ENCODE peak calls at places on chromosomes 13 and 19, in seven cellular contexts. Z is skeletal muscle cell, A is psoas muscle, Y is mesendoderm, N is fibroblast of pulmonary artery, V is neuronal stem cell, L is GM23248. T is an unnamed sample.

GRCh38 chr13:109336730-109337129 is 449.7 kb downstream of the IRS2 start:
- DNase-seq in Z (peak), A (no peak), Y (peak), N (peak), V (no peak), L (peak), T (peak)

GRCh38 chr13:49097374-49097773 is 121.7 kb downstream of the FNDC3A start:
- DNase-seq in Z (peak), A (no peak), Y (no peak), N (peak), V (no peak), L (peak), T (peak)

GRCh38 chr19:9500796-9501195 is 2.4 kb upstream of the ZNF560 start:
- DNase-seq in Z (no peak), A (no peak), Y (no peak), N (no peak), V (no peak), L (no peak), T (no peak)

GRCh38 chr19:10291554-10292205 is 1.9 kb downstream of the ICAM5 start:
- DNase-seq in Z (no peak), A (no peak), Y (no peak), N (no peak), V (no peak), L (peak), T (no peak)

GRCh38 chr13:48579167-48579918 is 46.5 kb upstream of the RCBTB2 start:
- DNase-seq in Z (no peak), A (no peak), Y (peak), N (no peak), V (no peak), L (no peak), T (no peak)

GRCh38 chr13:98225036-98225940 is 48.2 kb upstream of the RNF113B start:
- DNase-seq in Z (no peak), A (no peak), Y (no peak), N (no peak), V (no peak), L (no peak), T (no peak)

GRCh38 chr13:20231839-20232555 is at the start of gene GJB6:
- DNase-seq in Z (no peak), A (no peak), Y (peak), N (no peak), V (peak), L (peak), T (no peak)

GRCh38 chr13:113934576-113934975 is 39.3 kb downstream of the C13orf46 start:
- DNase-seq in Z (no peak), A (peak), Y (no peak), N (no peak), V (no peak), L (no peak), T (no peak)

GRCh38 chr13:41411536-41411935 is 45.8 kb upstream of the RGCC start:
- DNase-seq in Z (peak), A (no peak), Y (peak), N (peak), V (peak), L (peak), T (peak)

GRCh38 chr19:13195678-13196077 is 45.5 kb downstream of the IER2 start:
- DNase-seq in Z (no peak), A (no peak), Y (peak), N (no peak), V (no peak), L (no peak), T (no peak)

GRCh38 chr13:44895584-44895983 is 93.7 kb downstream of the NUFIP1 start:
- DNase-seq in Z (no peak), A (no peak), Y (no peak), N (no peak), V (no peak), L (no peak), T (no peak)

GRCh38 chr19:13717194-13717643 is 47.1 kb upstream of the MRI1 start:
- DNase-seq in Z (no peak), A (no peak), Y (no peak), N (no peak), V (no peak), L (no peak), T (no peak)

GRCh38 chr13:27857271-27857670 is 62.5 kb upstream of the PDX1 start:
- DNase-seq in Z (no peak), A (no peak), Y (no peak), N (no peak), V (no peak), L (no peak), T (no peak)

DNA sequence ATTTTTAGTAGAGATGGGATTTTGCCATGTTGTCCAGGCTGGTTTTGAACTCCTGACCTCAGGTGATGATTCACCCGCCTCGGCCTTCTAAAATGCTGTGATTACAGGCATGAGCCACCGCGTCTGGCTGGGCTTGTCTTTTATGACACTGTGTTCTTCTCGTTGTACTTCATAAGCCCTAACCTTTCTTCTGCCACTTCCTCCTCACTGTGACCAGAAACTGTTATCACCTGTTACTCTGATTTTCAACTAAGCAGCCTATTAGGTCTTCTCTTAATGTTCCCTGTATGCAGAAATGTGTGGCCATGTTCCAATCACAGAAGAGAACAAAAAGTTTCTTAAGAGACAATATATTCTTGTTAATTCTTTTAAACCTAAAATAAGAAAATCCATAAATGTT is 16.4 kb downstream of the ZNF790 start:
- DNase-seq in Z (no peak), A (no peak), Y (no peak), N (no peak), V (no peak), L (no peak), T (no peak)
- H3K4me3 ChIP-seq in Z (no peak), A (no peak), Y (peak), N (no peak), V (no peak), L (no peak), T (no peak)

DNA sequence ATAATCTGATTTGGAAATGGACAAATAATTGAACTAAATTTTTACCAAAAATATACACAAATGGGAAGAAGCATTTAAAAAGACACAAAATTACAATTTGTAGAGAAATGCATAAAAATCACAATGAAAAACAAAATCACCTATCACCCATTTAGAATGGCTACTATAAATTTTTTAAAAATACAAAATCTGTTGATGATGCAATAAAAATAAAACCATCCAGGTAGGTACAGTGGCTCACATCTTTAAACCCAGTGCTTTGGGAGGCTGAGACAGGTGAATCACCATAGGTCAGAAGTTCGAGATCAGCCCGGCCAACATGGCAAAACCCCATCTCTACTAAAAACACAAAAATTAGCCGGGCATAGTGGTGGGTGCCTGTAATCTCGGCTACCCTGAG is 23.5 kb downstream of the ZNF43 start:
- DNase-seq in Z (no peak), A (no peak), Y (no peak), N (no peak), V (no peak), L (no peak), T (no peak)
- H3K4me3 ChIP-seq in Z (no peak), A (no peak), Y (no peak), N (no peak), V (no peak), L (no peak), T (no peak)

GRCh38 chr19:40512473-40513344 is 45.9 kb downstream of the SPTBN4 start:
- DNase-seq in Z (no peak), A (no peak), Y (peak), N (peak), V (peak), L (peak), T (peak)
- H3K4me3 ChIP-seq in Z (peak), A (peak), Y (no peak), N (no peak), V (no peak), L (peak), T (no peak)

GRCh38 chr13:83845121-83845520 is 37.2 kb downstream of the SLITRK1 start:
- DNase-seq in Z (no peak), A (no peak), Y (no peak), N (peak), V (no peak), L (no peak), T (no peak)

DNA sequence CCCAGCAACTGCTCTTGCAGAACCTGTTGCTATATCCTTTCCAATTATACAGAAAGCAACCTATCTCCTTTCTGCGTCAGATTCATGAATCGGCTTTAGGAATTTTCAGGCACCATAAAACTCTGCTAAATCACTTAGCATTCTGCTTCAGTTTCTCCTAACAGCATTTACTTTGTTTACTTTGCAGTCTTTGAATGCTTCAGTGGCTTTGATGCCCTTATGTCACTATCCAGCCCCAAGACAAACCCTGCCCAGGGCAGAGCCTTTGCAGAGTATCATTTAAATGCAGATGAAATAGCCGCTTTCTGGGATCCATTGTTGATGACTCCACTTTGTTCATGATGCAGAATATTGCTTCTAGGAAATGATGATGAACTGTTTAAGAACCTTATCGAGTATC is 43.1 kb downstream of the SLITRK1 start:
- DNase-seq in Z (no peak), A (no peak), Y (peak), N (no peak), V (no peak), L (no peak), T (no peak)
- H3K4me3 ChIP-seq in Z (no peak), A (no peak), Y (no peak), N (no peak), V (no peak), L (no peak), T (no peak)

DNA sequence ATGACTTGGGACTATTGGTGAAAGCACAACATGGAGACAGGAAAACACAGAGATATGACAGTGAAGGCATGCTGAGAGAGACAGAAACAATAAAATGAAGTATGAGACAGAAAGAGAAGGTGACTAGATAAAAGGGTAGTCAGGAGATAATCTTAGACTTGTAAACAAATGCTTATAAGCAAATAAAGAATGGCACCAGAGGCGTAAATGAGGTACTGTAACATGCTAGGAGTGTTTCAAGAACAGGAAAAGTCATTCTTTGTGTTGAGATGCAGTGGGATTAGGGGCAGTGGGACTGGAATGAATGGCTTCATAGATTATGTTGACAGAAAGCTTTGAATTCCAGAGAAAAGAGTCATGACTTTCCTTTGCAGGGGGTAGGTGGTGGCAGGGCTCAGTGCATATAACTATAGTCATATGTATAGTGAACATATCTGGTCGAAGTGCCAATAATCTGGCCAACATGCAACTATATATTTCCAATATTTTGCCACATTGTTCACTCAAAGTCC is 393.1 kb downstream of the ITGBL1 start:
- DNase-seq in Z (no peak), A (no peak), Y (peak), N (no peak), V (no peak), L (no peak), T (peak)
- H3K4me3 ChIP-seq in Z (no peak), A (no peak), Y (no peak), N (no peak), V (no peak), L (no peak), T (no peak)

GRCh38 chr19:2612619-2613249 is 89.8 kb downstream of the GNG7 start:
- DNase-seq in Z (no peak), A (no peak), Y (peak), N (no peak), V (no peak), L (no peak), T (no peak)

GRCh38 chr19:2610637-2611482 is 91.6 kb downstream of the GNG7 start:
- DNase-seq in Z (peak), A (peak), Y (peak), N (peak), V (peak), L (peak), T (peak)

GRCh38 chr19:2613507-2614295 is 88.8 kb downstream of the GNG7 start:
- DNase-seq in Z (no peak), A (no peak), Y (peak), N (peak), V (no peak), L (peak), T (peak)

GRCh38 chr19:2609389-2610116 is 92.9 kb downstream of the GNG7 start:
- DNase-seq in Z (no peak), A (no peak), Y (no peak), N (no peak), V (no peak), L (no peak), T (no peak)

GRCh38 chr19:2611483-2612464 is 90.7 kb downstream of the GNG7 start:
- DNase-seq in Z (no peak), A (no peak), Y (no peak), N (no peak), V (no peak), L (no peak), T (no peak)
- H3K4me3 ChIP-seq in Z (no peak), A (peak), Y (no peak), N (no peak), V (no peak), L (no peak), T (no peak)

GRCh38 chr13:106246817-106247216 is 288.6 kb downstream of the EFNB2 start:
- DNase-seq in Z (no peak), A (no peak), Y (no peak), N (no peak), V (no peak), L (no peak), T (no peak)
- H3K4me3 ChIP-seq in Z (no peak), A (no peak), Y (no peak), N (no peak), V (no peak), L (no peak), T (no peak)

DNA sequence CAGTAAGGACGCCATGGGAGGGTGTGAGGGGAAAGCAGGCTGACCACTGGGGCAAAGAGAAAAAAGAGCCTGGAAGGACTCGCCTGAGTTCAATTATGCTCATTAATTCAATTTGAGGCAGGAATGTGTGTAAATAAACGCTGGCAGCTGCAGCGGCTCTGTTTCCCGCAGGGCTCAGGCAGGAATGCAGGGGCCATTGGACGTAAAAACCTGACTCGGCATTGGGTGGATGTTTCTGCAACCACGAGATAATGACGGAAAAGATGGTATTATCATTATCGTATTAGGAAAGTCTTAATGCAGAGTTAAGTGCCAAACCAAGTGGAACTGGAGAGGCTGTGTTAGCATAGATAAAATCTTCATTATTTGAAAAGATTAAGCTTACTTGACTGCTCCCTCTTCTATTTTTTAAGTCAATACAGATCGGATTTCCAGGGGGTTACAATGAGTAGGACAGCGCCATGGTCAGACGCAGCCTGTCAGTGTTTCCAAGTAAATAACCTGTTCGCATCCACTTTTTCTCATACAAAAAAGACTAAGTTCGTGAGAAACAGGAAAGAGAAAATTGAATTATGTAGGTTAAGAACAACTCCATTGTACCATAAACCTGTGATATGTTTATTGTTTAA is 169.8 kb downstream of the SHISA2 start:
- DNase-seq in Z (peak), A (no peak), Y (peak), N (no peak), V (peak), L (no peak), T (peak)
- H3K4me3 ChIP-seq in Z (no peak), A (peak), Y (no peak), N (no peak), V (peak), L (no peak), T (no peak)

DNA sequence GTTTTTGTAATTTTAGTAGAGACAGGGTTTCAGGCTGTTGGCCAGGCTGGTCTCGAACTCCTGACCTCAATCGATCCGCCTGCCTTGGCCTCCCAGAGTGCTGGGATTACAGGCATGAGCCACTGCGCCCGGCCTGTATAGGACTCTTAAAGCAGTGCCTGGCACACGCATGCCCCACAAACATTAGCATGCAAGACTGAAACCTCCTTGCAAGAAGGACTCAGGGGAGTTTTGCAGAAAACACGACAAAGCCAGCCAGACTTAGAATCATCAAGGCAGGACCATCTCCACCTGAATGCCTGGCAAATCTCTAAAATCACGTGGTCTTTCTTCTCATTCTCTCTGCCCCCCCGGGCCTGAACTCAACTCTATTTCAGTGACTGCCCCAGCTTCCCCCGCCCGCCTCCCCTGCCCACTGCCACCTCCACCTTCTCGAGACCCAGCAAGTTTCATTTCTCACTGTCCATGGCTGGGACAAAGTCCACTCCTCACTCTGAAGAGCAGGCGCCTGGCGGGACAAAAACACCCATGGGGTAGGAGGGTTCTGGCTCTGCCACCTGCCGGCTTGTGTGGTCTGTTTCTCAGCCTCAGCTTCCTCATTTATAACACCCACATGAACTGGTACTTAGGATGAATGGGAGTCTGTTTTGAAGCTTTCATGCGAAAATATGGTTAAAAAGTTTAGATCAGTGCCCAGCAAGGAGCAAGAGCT is 2.4 kb downstream of the TICAM1 start:
- DNase-seq in Z (no peak), A (no peak), Y (no peak), N (no peak), V (no peak), L (no peak), T (no peak)
- H3K4me3 ChIP-seq in Z (no peak), A (peak), Y (no peak), N (no peak), V (no peak), L (peak), T (no peak)

T was measured in cardiac fibroblast.